ENCODE peak calls at places on chromosomes 11 and 22, in six cellular contexts. U is body of pancreas, L is mesenchymal stem cell, X is fibroblast of villous mesenchyme, A is GM23248, P is choroid plexus epithelial cell. G is an unnamed sample.

GRCh38 chr11:95592455-95592854 is 197.1 kb downstream of the FAM76B start:
- DNase-seq in P (peak; percentile 48), L (peak; percentile 20), A (no peak), X (no peak), U (no peak), G (no peak)

GRCh38 chr22:23621082-23621780 is 10.9 kb downstream of the DRICH1 start:
- DNase-seq in P (no peak), L (no peak), A (no peak), X (no peak), U (no peak), G (no peak)

GRCh38 chr11:71235719-71236118 is 16.7 kb downstream of the SHANK2 start:
- DNase-seq in U (no peak), P (no peak), X (no peak), L (no peak), A (no peak), G (no peak)

GRCh38 chr11:117194267-117194666 is 4.9 kb upstream of the TAGLN start:
- DNase-seq in X (no peak), P (no peak), U (no peak), A (no peak), L (no peak), G (no peak)

GRCh38 chr11:68657021-68657780 is 27.1 kb upstream of the GAL start:
- DNase-seq in X (no peak), P (no peak), U (no peak), A (no peak), L (no peak), G (no peak)

GRCh38 chr11:42528471-42528870 is 783.3 kb upstream of the API5 start:
- DNase-seq in L (no peak), A (no peak), P (no peak), X (no peak), U (no peak), G (no peak)

GRCh38 chr11:17230867-17231851 is 23.4 kb upstream of the PIK3C2A start:
- DNase-seq in A (no peak), X (no peak), L (no peak), U (no peak), P (no peak), G (no peak)

GRCh38 chr11:12137938-12138731 is 27.7 kb downstream of the MICAL2 start:
- DNase-seq in A (peak; percentile 67), U (no peak), X (peak; percentile 85), L (peak; percentile 99), P (peak; percentile 86), G (peak; percentile 77)

GRCh38 chr11:114125531-114125930 is 66.0 kb downstream of the ZBTB16 start:
- DNase-seq in X (no peak), P (no peak), A (no peak), U (no peak), L (no peak), G (no peak)

GRCh38 chr11:97111559-97111958 is 721.7 kb downstream of the JRKL start:
- DNase-seq in X (no peak), A (no peak), U (no peak), L (no peak), P (no peak), G (no peak)

GRCh38 chr22:41359376-41359775 is 22.4 kb upstream of the TEF start:
- DNase-seq in L (no peak), U (no peak), P (no peak), A (no peak), X (no peak), G (no peak)

GRCh38 chr11:113401718-113402117 is 14.1 kb downstream of the ANKK1 start:
- DNase-seq in U (peak; percentile 76), P (no peak), L (no peak), X (no peak), A (peak; percentile 47), G (peak; percentile 8)

GRCh38 chr11:108938604-108939003 is 273.7 kb downstream of the DDX10 start:
- DNase-seq in X (no peak), U (no peak), L (peak; percentile 42), P (no peak), A (peak; percentile 48), G (no peak)

DNA sequence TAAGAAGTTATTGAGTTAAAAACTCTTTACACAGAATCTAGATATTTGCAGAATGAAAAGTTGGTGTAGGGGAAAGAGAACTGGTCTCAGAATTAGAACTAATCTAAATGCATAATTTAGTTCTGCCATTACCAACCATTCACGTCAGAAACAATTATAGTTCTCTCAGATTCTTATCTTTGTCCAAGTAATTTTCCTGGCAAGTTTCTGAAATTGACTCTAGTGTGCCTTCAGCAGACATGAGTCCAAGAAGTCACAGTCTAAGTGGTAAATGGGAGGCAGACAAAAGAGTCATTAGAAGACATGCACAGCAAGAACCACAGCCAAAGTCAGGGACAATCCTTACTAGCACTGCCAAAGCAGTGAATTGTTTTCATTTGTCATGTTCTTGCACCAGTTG is 1870.1 kb downstream of the LRRC4C start:
- DNase-seq in P (no peak), A (no peak), X (no peak), U (no peak), L (no peak), G (no peak)
- H3K4me3 ChIP-seq in P (no peak overlapping the region), A (no peak overlapping the region), X (no peak overlapping the region), U (no peak overlapping the region), L (no peak overlapping the region), G (no peak overlapping the region)

GRCh38 chr22:46574993-46575914 is 37.8 kb upstream of the CELSR1 start:
- DNase-seq in X (no peak), U (peak; percentile 90), A (no peak), P (no peak), L (peak; percentile 50), G (no peak)
- H3K4me3 ChIP-seq in X (no peak overlapping the region), U (no peak overlapping the region), A (no peak overlapping the region), P (no peak overlapping the region), L (no peak overlapping the region), G (no peak overlapping the region)

DNA sequence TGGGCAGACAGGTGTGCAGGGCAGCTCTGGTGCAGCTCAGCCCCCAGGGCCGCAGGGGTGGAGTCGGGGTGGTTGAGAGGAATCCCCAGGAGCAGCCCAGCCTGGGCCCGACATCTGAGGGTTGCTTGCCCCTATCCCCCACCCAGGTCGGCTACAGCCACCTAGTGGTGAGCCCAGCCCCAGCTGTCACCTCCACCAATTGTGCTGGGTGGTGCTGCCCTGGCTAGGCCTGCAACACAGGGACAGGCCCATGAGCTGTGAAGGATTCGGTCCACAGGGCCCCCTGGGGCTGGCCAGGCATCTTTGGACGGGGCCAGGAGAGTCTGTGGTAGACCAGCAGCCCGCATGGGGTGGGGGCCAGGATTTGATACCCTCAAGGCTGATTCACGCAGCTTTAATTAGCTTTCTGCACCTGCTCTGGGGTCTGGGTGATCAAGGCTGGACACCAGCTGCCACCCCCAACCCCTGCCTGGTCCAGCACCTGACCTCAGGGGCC is 29.5 kb downstream of the RTN4R start:
- DNase-seq in A (peak; percentile 17), U (peak; percentile 75), X (peak; percentile 25), P (peak; percentile 5), L (peak; percentile 9), G (no peak)
- H3K4me3 ChIP-seq in A (no peak overlapping the region), U (no peak overlapping the region), X (no peak overlapping the region), P (no peak overlapping the region), L (no peak overlapping the region), G (no peak overlapping the region)

GRCh38 chr11:10693509-10694071 is at the start of gene IRAG1:
- DNase-seq in X (peak; percentile 64), P (peak; percentile 78), U (peak; percentile 19), L (peak; percentile 74), A (peak; percentile 77), G (peak; percentile 67)
- H3K4me3 ChIP-seq in X (peak within 1 kb of the TSS; percentile 47), P (peak within 1 kb of the TSS; percentile 48), U (no peak within 1 kb of the TSS), L (peak within 1 kb of the TSS; percentile 84), A (peak within 1 kb of the TSS; percentile 63), G (peak within 1 kb of the TSS; percentile 67)

GRCh38 chr11:58905141-58905715 is 34.1 kb upstream of the GLYATL1 start:
- DNase-seq in X (peak; percentile 38), L (peak; percentile 72), A (peak; percentile 82), P (peak; percentile 35), U (peak; percentile 19), G (peak; percentile 59)
- H3K4me3 ChIP-seq in X (peak overlapping the region; percentile 56), L (peak overlapping the region; percentile 90), A (peak overlapping the region; percentile 73), P (peak overlapping the region; percentile 62), U (no peak overlapping the region), G (peak overlapping the region; percentile 71)

DNA sequence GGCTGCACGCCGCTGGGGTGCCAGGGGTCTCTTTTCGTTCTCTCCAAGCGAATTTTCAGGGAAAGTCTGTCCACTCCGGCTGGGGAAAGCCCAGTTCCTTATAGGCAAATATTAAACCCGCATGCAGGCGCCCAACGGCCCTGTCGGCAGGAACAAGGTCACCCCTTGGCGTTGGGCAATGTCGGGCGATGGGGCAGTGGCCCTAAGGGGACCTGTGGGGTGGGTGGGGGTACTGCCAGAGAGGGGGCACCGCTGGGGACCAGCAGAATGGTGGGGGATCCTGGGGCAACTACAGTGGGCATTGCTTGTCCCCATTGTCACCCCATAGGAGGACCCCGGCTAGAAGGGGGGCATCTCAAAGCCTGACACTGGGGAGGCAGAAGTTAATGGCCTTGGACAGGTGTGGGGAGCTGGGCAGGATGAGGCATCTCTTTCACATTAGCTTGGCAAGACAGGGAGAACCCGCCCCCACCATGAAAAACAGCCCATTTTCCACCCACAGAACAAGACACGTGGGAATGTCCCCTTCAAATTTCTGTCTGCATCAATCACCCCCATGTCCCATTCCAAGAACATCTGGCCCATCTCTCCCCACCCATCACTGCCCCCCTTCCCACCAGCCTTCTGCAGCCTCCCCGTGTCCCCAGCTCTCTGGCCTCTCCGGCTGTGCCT is 5.5 kb upstream of the IGF2 start:
- DNase-seq in L (no peak), A (no peak), X (no peak), U (no peak), P (no peak), G (no peak)
- H3K4me3 ChIP-seq in L (no peak overlapping the region), A (no peak overlapping the region), X (no peak overlapping the region), U (no peak overlapping the region), P (no peak overlapping the region), G (no peak overlapping the region)

GRCh38 chr22:46807458-46807857 is 45.0 kb downstream of the TBC1D22A start:
- DNase-seq in U (no peak), A (no peak), L (no peak), P (no peak), X (no peak), G (no peak)

GRCh38 chr22:46809153-46809885 is 46.9 kb downstream of the TBC1D22A start:
- DNase-seq in L (no peak), U (no peak), P (no peak), A (no peak), X (no peak), G (no peak)

GRCh38 chr22:46803031-46803880 is 40.8 kb downstream of the TBC1D22A start:
- DNase-seq in L (peak; percentile 17), P (peak; percentile 49), A (peak; percentile 20), U (peak; percentile 65), X (peak; percentile 20), G (no peak)

GRCh38 chr22:46803936-46804335 is 41.5 kb downstream of the TBC1D22A start:
- DNase-seq in L (no peak), P (no peak), A (no peak), U (no peak), X (no peak), G (no peak)

GRCh38 chr22:46806789-46807188 is 44.3 kb downstream of the TBC1D22A start:
- DNase-seq in X (no peak), P (no peak), A (no peak), U (no peak), L (no peak), G (no peak)
- H3K4me3 ChIP-seq in X (no peak overlapping the region), P (no peak overlapping the region), A (no peak overlapping the region), U (no peak overlapping the region), L (no peak overlapping the region), G (no peak overlapping the region)